ENCODE peak calls at places on chromosomes 11 and 22, in nine cellular contexts. One of them, this sample, is unnamed.
A peak's percentile ranks its signal among the peaks of the same experiment; 100 is the strongest.

GRCh38 chr11:117836077-117836960 is 11.8 kb upstream of the FXYD2 start:
- DNase-seq in chondrocyte: no peak
- DNase-seq in endodermal cell: peak; percentile 41
- DNase-seq in retina: no peak
- DNase-seq in fibroblast of mammary gland: no peak
- DNase-seq in GM12865: no peak
- DNase-seq in IMR-90: no peak
- DNase-seq in caudate nucleus: no peak
- DNase-seq in GM04503: no peak
- DNase-seq in this sample: no peak

GRCh38 chr11:59200421-59200746 is 12.3 kb downstream of the MPEG1 start:
- DNase-seq in chondrocyte: no peak
- DNase-seq in endodermal cell: no peak
- DNase-seq in retina: no peak
- DNase-seq in fibroblast of mammary gland: no peak
- DNase-seq in GM12865: peak; percentile 79
- DNase-seq in IMR-90: no peak
- DNase-seq in caudate nucleus: no peak
- DNase-seq in GM04503: no peak
- DNase-seq in this sample: no peak

GRCh38 chr11:102849319-102849718 is 5.9 kb upstream of the MMP3 start:
- DNase-seq in chondrocyte: no peak
- DNase-seq in endodermal cell: no peak
- DNase-seq in retina: no peak
- DNase-seq in fibroblast of mammary gland: peak; percentile 74
- DNase-seq in GM12865: no peak
- DNase-seq in IMR-90: peak; percentile 45
- DNase-seq in caudate nucleus: no peak
- DNase-seq in GM04503: peak; percentile 61
- DNase-seq in this sample: peak; percentile 74

GRCh38 chr11:120061761-120062560 is 76.0 kb downstream of the TRIM29 start:
- DNase-seq in chondrocyte: no peak
- DNase-seq in endodermal cell: peak; percentile 75
- DNase-seq in retina: peak; percentile 84
- DNase-seq in fibroblast of mammary gland: no peak
- DNase-seq in GM12865: no peak
- DNase-seq in IMR-90: no peak
- DNase-seq in caudate nucleus: no peak
- DNase-seq in GM04503: no peak
- DNase-seq in this sample: no peak

GRCh38 chr22:49928185-49928495 is 9.7 kb downstream of the CRELD2 start:
- DNase-seq in chondrocyte: no peak
- DNase-seq in endodermal cell: no peak
- DNase-seq in retina: no peak
- DNase-seq in fibroblast of mammary gland: no peak
- DNase-seq in GM12865: no peak
- DNase-seq in IMR-90: no peak
- DNase-seq in caudate nucleus: no peak
- DNase-seq in GM04503: no peak
- DNase-seq in this sample: no peak

GRCh38 chr22:46469701-46470100 is 67.7 kb downstream of the CELSR1 start:
- DNase-seq in chondrocyte: no peak
- DNase-seq in endodermal cell: no peak
- DNase-seq in retina: no peak
- DNase-seq in fibroblast of mammary gland: no peak
- DNase-seq in GM12865: no peak
- DNase-seq in IMR-90: no peak
- DNase-seq in caudate nucleus: no peak
- DNase-seq in GM04503: no peak
- DNase-seq in this sample: no peak

GRCh38 chr11:61806785-61807184 is 10.0 kb downstream of the FADS1 start:
- DNase-seq in chondrocyte: peak; percentile 35
- DNase-seq in endodermal cell: no peak
- DNase-seq in retina: no peak
- DNase-seq in fibroblast of mammary gland: no peak
- DNase-seq in GM12865: no peak
- DNase-seq in IMR-90: no peak
- DNase-seq in caudate nucleus: no peak
- DNase-seq in GM04503: no peak
- DNase-seq in this sample: no peak

GRCh38 chr22:50044485-50045143 is 13.5 kb downstream of the TTLL8 start:
- DNase-seq in chondrocyte: peak; percentile 74
- DNase-seq in endodermal cell: no peak
- DNase-seq in retina: no peak
- DNase-seq in fibroblast of mammary gland: no peak
- DNase-seq in GM12865: no peak
- DNase-seq in IMR-90: no peak
- DNase-seq in caudate nucleus: no peak
- DNase-seq in GM04503: no peak
- DNase-seq in this sample: no peak

GRCh38 chr11:20668844-20669832 is at the start of gene NELL1:
- DNase-seq in chondrocyte: no peak
- DNase-seq in endodermal cell: peak; percentile 81
- DNase-seq in retina: peak; percentile 62
- DNase-seq in fibroblast of mammary gland: no peak
- DNase-seq in GM12865: no peak
- DNase-seq in IMR-90: no peak
- DNase-seq in caudate nucleus: no peak
- DNase-seq in GM04503: no peak
- DNase-seq in this sample: no peak

GRCh38 chr22:50544746-50545253 is 899 bp upstream of the KLHDC7B start:
- DNase-seq in chondrocyte: no peak
- DNase-seq in endodermal cell: no peak
- DNase-seq in retina: no peak
- DNase-seq in fibroblast of mammary gland: no peak
- DNase-seq in GM12865: peak; percentile 42
- DNase-seq in IMR-90: no peak
- DNase-seq in caudate nucleus: no peak
- DNase-seq in GM04503: no peak
- DNase-seq in this sample: no peak

GRCh38 chr11:69138265-69138664 is 17.5 kb upstream of the SMIM38 start:
- DNase-seq in chondrocyte: no peak
- DNase-seq in endodermal cell: peak; percentile 49
- DNase-seq in retina: no peak
- DNase-seq in fibroblast of mammary gland: peak; percentile 77
- DNase-seq in GM12865: no peak
- DNase-seq in IMR-90: peak; percentile 73
- DNase-seq in caudate nucleus: no peak
- DNase-seq in GM04503: peak; percentile 64
- DNase-seq in this sample: no peak

GRCh38 chr11:128521697-128522062 is 65.7 kb downstream of the ETS1 start:
- DNase-seq in chondrocyte: no peak
- DNase-seq in endodermal cell: no peak
- DNase-seq in retina: no peak
- DNase-seq in fibroblast of mammary gland: peak; percentile 39
- DNase-seq in GM12865: peak; percentile 46
- DNase-seq in IMR-90: no peak
- DNase-seq in caudate nucleus: no peak
- DNase-seq in GM04503: no peak
- DNase-seq in this sample: no peak

GRCh38 chr11:115558635-115559034 is 54.4 kb upstream of the CADM1 start:
- DNase-seq in chondrocyte: no peak
- DNase-seq in endodermal cell: no peak
- DNase-seq in retina: no peak
- DNase-seq in fibroblast of mammary gland: no peak
- DNase-seq in GM12865: no peak
- DNase-seq in IMR-90: no peak
- DNase-seq in caudate nucleus: no peak
- DNase-seq in GM04503: no peak
- DNase-seq in this sample: no peak

GRCh38 chr11:2994336-2994730 is 2.2 kb upstream of the NAP1L4 start:
- DNase-seq in chondrocyte: no peak
- DNase-seq in endodermal cell: no peak
- DNase-seq in retina: no peak
- DNase-seq in fibroblast of mammary gland: no peak
- DNase-seq in GM12865: no peak
- DNase-seq in IMR-90: no peak
- DNase-seq in caudate nucleus: no peak
- DNase-seq in GM04503: no peak
- DNase-seq in this sample: no peak

GRCh38 chr11:69321877-69322350 is 28.0 kb downstream of the MYEOV start:
- DNase-seq in chondrocyte: peak; percentile 47
- DNase-seq in endodermal cell: peak; percentile 27
- DNase-seq in retina: no peak
- DNase-seq in fibroblast of mammary gland: peak; percentile 95
- DNase-seq in GM12865: no peak
- DNase-seq in IMR-90: peak; percentile 96
- DNase-seq in caudate nucleus: no peak
- DNase-seq in GM04503: peak; percentile 94
- DNase-seq in this sample: peak; percentile 95

GRCh38 chr11:113907681-113908080 is 3.1 kb downstream of the HTR3B start:
- DNase-seq in chondrocyte: no peak
- DNase-seq in endodermal cell: peak; percentile 37
- DNase-seq in retina: no peak
- DNase-seq in fibroblast of mammary gland: no peak
- DNase-seq in GM12865: no peak
- DNase-seq in IMR-90: no peak
- DNase-seq in caudate nucleus: no peak
- DNase-seq in GM04503: no peak
- DNase-seq in this sample: no peak

GRCh38 chr11:104968856-104969776 is 742 bp upstream of the CASP4 start:
- DNase-seq in chondrocyte: no peak
- DNase-seq in endodermal cell: peak; percentile 76
- DNase-seq in retina: no peak
- DNase-seq in fibroblast of mammary gland: peak; percentile 45
- DNase-seq in GM12865: no peak
- DNase-seq in IMR-90: peak; percentile 34
- DNase-seq in caudate nucleus: no peak
- DNase-seq in GM04503: no peak
- DNase-seq in this sample: no peak

GRCh38 chr11:61980783-61981541 is 13.5 kb upstream of the FTH1 start:
- DNase-seq in chondrocyte: no peak
- DNase-seq in endodermal cell: peak; percentile 49
- DNase-seq in retina: no peak
- DNase-seq in fibroblast of mammary gland: no peak
- DNase-seq in GM12865: no peak
- DNase-seq in IMR-90: no peak
- DNase-seq in caudate nucleus: no peak
- DNase-seq in GM04503: no peak
- DNase-seq in this sample: no peak

GRCh38 chr22:23237201-23237798 is 57.0 kb downstream of the BCR start:
- DNase-seq in chondrocyte: no peak
- DNase-seq in endodermal cell: peak; percentile 99
- DNase-seq in retina: peak; percentile 66
- DNase-seq in fibroblast of mammary gland: peak; percentile 50
- DNase-seq in GM12865: peak; percentile 49
- DNase-seq in IMR-90: peak; percentile 66
- DNase-seq in caudate nucleus: peak; percentile 63
- DNase-seq in GM04503: no peak
- DNase-seq in this sample: no peak

GRCh38 chr11:97607301-97608000 is 1217.6 kb downstream of the JRKL start:
- DNase-seq in chondrocyte: no peak
- DNase-seq in endodermal cell: no peak
- DNase-seq in retina: no peak
- DNase-seq in fibroblast of mammary gland: no peak
- DNase-seq in GM12865: no peak
- DNase-seq in IMR-90: no peak
- DNase-seq in caudate nucleus: no peak
- DNase-seq in GM04503: no peak
- DNase-seq in this sample: no peak